ENCODE peak calls at places on chromosomes 16 and 17, in five cellular contexts. F, Y, N, H and G are unnamed samples.

GRCh38 chr17:3838206-3838605 is 7.8 kb downstream of the NCBP3 start:
- DNase-seq in F (no peak), Y (no peak), N (no peak), H (peak; percentile 86), G (no peak)

GRCh38 chr16:11972128-11972527 is 4.4 kb upstream of the SNX29 start:
- DNase-seq in F (no peak), Y (peak; percentile 52), N (no peak), H (no peak), G (peak; percentile 23)

GRCh38 chr16:466651-467050 is 41.2 kb downstream of the RAB11FIP3 start:
- DNase-seq in F (no peak), Y (no peak), N (no peak), H (no peak), G (no peak)

GRCh38 chr16:72474511-72475123 is 302.7 kb upstream of the PMFBP1 start:
- DNase-seq in F (peak; percentile 31), Y (no peak), N (no peak), H (peak; percentile 56), G (peak; percentile 43)

GRCh38 chr16:73057369-73058210 is 9.7 kb upstream of the ZFHX3 start:
- DNase-seq in F (no peak), Y (peak; percentile 71), N (no peak), H (no peak), G (peak; percentile 64)

GRCh38 chr17:76840884-76841775 is 27.1 kb upstream of the MGAT5B start:
- DNase-seq in F (no peak), Y (no peak), N (no peak), H (no peak), G (no peak)

GRCh38 chr16:11297492-11298142 is 16.5 kb upstream of the PRM1 start:
- DNase-seq in F (no peak), Y (no peak), N (peak; percentile 79), H (no peak), G (peak; percentile 6)

GRCh38 chr16:89334461-89334860 is 117.0 kb downstream of the ZNF778 start:
- DNase-seq in F (no peak), Y (no peak), N (no peak), H (no peak), G (no peak)

GRCh38 chr17:17792143-17792550 is 44.6 kb downstream of the SREBF1 start:
- DNase-seq in F (no peak), Y (no peak), N (no peak), H (no peak), G (no peak)

GRCh38 chr17:7982666-7983065 is 19.7 kb upstream of the GUCY2D start:
- DNase-seq in F (no peak), Y (peak; percentile 50), N (no peak), H (no peak), G (peak; percentile 61)

GRCh38 chr16:70163596-70163995 is 10.0 kb upstream of the CLEC18C start:
- DNase-seq in F (no peak), Y (no peak), N (peak; percentile 30), H (peak; percentile 17), G (no peak)

GRCh38 chr17:21357696-21358095 is 18.5 kb upstream of the KCNJ12 start:
- DNase-seq in F (no peak), Y (no peak), N (no peak), H (no peak), G (no peak)

GRCh38 chr16:50247123-50247905 is 19.0 kb upstream of the ADCY7 start:
- DNase-seq in F (no peak), Y (no peak), N (no peak), H (no peak), G (no peak)

GRCh38 chr17:74452027-74452840 is 14.2 kb upstream of the CD300A start:
- DNase-seq in F (no peak), Y (no peak), N (no peak), H (no peak), G (no peak)

GRCh38 chr16:78862022-78862421 is 738.5 kb downstream of the MAF start:
- DNase-seq in F (no peak), Y (no peak), N (no peak), H (no peak), G (no peak)

GRCh38 chr16:15511759-15512487 is 77.5 kb downstream of the BMERB1 start:
- DNase-seq in F (no peak), Y (no peak), N (no peak), H (no peak), G (no peak)

GRCh38 chr16:47625115-47625567 is 164.0 kb downstream of the PHKB start:
- DNase-seq in F (no peak), Y (no peak), N (no peak), H (no peak), G (no peak)

GRCh38 chr16:22098538-22099255 is 6.4 kb downstream of the VWA3A start:
- DNase-seq in F (peak; percentile 30), Y (peak; percentile 74), N (no peak), H (peak; percentile 55), G (peak; percentile 72)